ENCODE peak calls at places on chromosomes 3 and 15, in eight cellular contexts. One of them, this sample, is unnamed.

GRCh38 chr15:52068004-52068403 is 44.6 kb downstream of the BCL2L10 start:
- DNase-seq in A549: no peak
- DNase-seq in NCI-H510A: no peak
- DNase-seq in stimulated activated CD4-positive, alpha-beta T cell treated with anti-CD3 and anti-CD28 coated beads, Interleukin-12 subunit alpha, Interleukin-12 subunit beta, amount 100 ng/mL, for 24 hours: no peak
- DNase-seq in epithelial cell of esophagus: peak; percentile 91
- DNase-seq in GM20000: no peak
- DNase-seq in epithelial cell of prostate: no peak
- DNase-seq in RCC 7860: no peak
- DNase-seq in this sample: no peak

GRCh38 chr3:101020616-101021015 is 27.4 kb upstream of the ABI3BP start:
- DNase-seq in A549: no peak
- DNase-seq in NCI-H510A: no peak
- DNase-seq in epithelial cell of esophagus: no peak
- DNase-seq in GM20000: no peak
- DNase-seq in epithelial cell of prostate: no peak
- DNase-seq in stimulated activated CD4-positive, alpha-beta T cell treated with anti-CD3 and anti-CD28 coated beads, Interleukin-12 subunit alpha, Interleukin-12 subunit beta, amount 100 ng/mL, for 24 hours: no peak
- DNase-seq in RCC 7860: no peak
- DNase-seq in this sample: no peak

GRCh38 chr3:41404601-41405000 is 205.3 kb downstream of the CTNNB1 start:
- DNase-seq in GM20000: no peak
- DNase-seq in epithelial cell of esophagus: peak; percentile 86
- DNase-seq in NCI-H510A: no peak
- DNase-seq in RCC 7860: no peak
- DNase-seq in A549: no peak
- DNase-seq in epithelial cell of prostate: peak; percentile 70
- DNase-seq in stimulated activated CD4-positive, alpha-beta T cell treated with anti-CD3 and anti-CD28 coated beads, Interleukin-12 subunit alpha, Interleukin-12 subunit beta, amount 100 ng/mL, for 24 hours: no peak
- DNase-seq in this sample: no peak

GRCh38 chr3:128572644-128573105 is 77.9 kb downstream of the RPN1 start:
- DNase-seq in RCC 7860: no peak
- DNase-seq in epithelial cell of esophagus: peak; percentile 24
- DNase-seq in A549: peak; percentile 34
- DNase-seq in stimulated activated CD4-positive, alpha-beta T cell treated with anti-CD3 and anti-CD28 coated beads, Interleukin-12 subunit alpha, Interleukin-12 subunit beta, amount 100 ng/mL, for 24 hours: peak; percentile 24
- DNase-seq in NCI-H510A: no peak
- DNase-seq in GM20000: peak; percentile 56
- DNase-seq in epithelial cell of prostate: no peak
- DNase-seq in this sample: no peak

GRCh38 chr3:116139607-116140006 is 305.7 kb downstream of the LSAMP start:
- DNase-seq in epithelial cell of esophagus: no peak
- DNase-seq in NCI-H510A: no peak
- DNase-seq in GM20000: no peak
- DNase-seq in A549: no peak
- DNase-seq in stimulated activated CD4-positive, alpha-beta T cell treated with anti-CD3 and anti-CD28 coated beads, Interleukin-12 subunit alpha, Interleukin-12 subunit beta, amount 100 ng/mL, for 24 hours: no peak
- DNase-seq in epithelial cell of prostate: no peak
- DNase-seq in RCC 7860: no peak
- DNase-seq in this sample: no peak

GRCh38 chr15:68210821-68211655 is 5.9 kb upstream of the CALML4 start:
- DNase-seq in NCI-H510A: no peak
- DNase-seq in RCC 7860: no peak
- DNase-seq in A549: peak; percentile 42
- DNase-seq in epithelial cell of esophagus: peak; percentile 39
- DNase-seq in GM20000: peak; percentile 72
- DNase-seq in stimulated activated CD4-positive, alpha-beta T cell treated with anti-CD3 and anti-CD28 coated beads, Interleukin-12 subunit alpha, Interleukin-12 subunit beta, amount 100 ng/mL, for 24 hours: no peak
- DNase-seq in epithelial cell of prostate: no peak
- DNase-seq in this sample: peak; percentile 88

GRCh38 chr3:188262913-188263683 is 109.1 kb downstream of the LPP start:
- DNase-seq in epithelial cell of prostate: peak; percentile 84
- DNase-seq in A549: peak; percentile 89
- DNase-seq in GM20000: no peak
- DNase-seq in RCC 7860: peak; percentile 90
- DNase-seq in stimulated activated CD4-positive, alpha-beta T cell treated with anti-CD3 and anti-CD28 coated beads, Interleukin-12 subunit alpha, Interleukin-12 subunit beta, amount 100 ng/mL, for 24 hours: no peak
- DNase-seq in NCI-H510A: no peak
- DNase-seq in epithelial cell of esophagus: peak; percentile 86
- DNase-seq in this sample: no peak

GRCh38 chr3:183688869-183689268 is 8.7 kb upstream of the YEATS2 start:
- DNase-seq in RCC 7860: no peak
- DNase-seq in stimulated activated CD4-positive, alpha-beta T cell treated with anti-CD3 and anti-CD28 coated beads, Interleukin-12 subunit alpha, Interleukin-12 subunit beta, amount 100 ng/mL, for 24 hours: no peak
- DNase-seq in A549: peak; percentile 31
- DNase-seq in epithelial cell of esophagus: peak; percentile 46
- DNase-seq in GM20000: no peak
- DNase-seq in epithelial cell of prostate: no peak
- DNase-seq in NCI-H510A: no peak
- DNase-seq in this sample: no peak

GRCh38 chr3:5767304-5767703 is 579.8 kb downstream of the EDEM1 start:
- DNase-seq in NCI-H510A: no peak
- DNase-seq in A549: no peak
- DNase-seq in GM20000: no peak
- DNase-seq in stimulated activated CD4-positive, alpha-beta T cell treated with anti-CD3 and anti-CD28 coated beads, Interleukin-12 subunit alpha, Interleukin-12 subunit beta, amount 100 ng/mL, for 24 hours: no peak
- DNase-seq in RCC 7860: no peak
- DNase-seq in epithelial cell of esophagus: no peak
- DNase-seq in epithelial cell of prostate: no peak
- DNase-seq in this sample: no peak

GRCh38 chr3:35666893-35667292 is 27.6 kb downstream of the ARPP21 start:
- DNase-seq in RCC 7860: no peak
- DNase-seq in GM20000: no peak
- DNase-seq in A549: no peak
- DNase-seq in stimulated activated CD4-positive, alpha-beta T cell treated with anti-CD3 and anti-CD28 coated beads, Interleukin-12 subunit alpha, Interleukin-12 subunit beta, amount 100 ng/mL, for 24 hours: no peak
- DNase-seq in epithelial cell of prostate: no peak
- DNase-seq in epithelial cell of esophagus: no peak
- DNase-seq in NCI-H510A: no peak
- DNase-seq in this sample: no peak

GRCh38 chr15:72050700-72051099 is 67.2 kb downstream of the MYO9A start:
- DNase-seq in stimulated activated CD4-positive, alpha-beta T cell treated with anti-CD3 and anti-CD28 coated beads, Interleukin-12 subunit alpha, Interleukin-12 subunit beta, amount 100 ng/mL, for 24 hours: no peak
- DNase-seq in epithelial cell of prostate: no peak
- DNase-seq in RCC 7860: no peak
- DNase-seq in GM20000: no peak
- DNase-seq in epithelial cell of esophagus: no peak
- DNase-seq in A549: no peak
- DNase-seq in NCI-H510A: no peak
- DNase-seq in this sample: no peak

GRCh38 chr15:66595937-66596545 is 30.2 kb upstream of the LCTL start:
- DNase-seq in NCI-H510A: no peak
- DNase-seq in stimulated activated CD4-positive, alpha-beta T cell treated with anti-CD3 and anti-CD28 coated beads, Interleukin-12 subunit alpha, Interleukin-12 subunit beta, amount 100 ng/mL, for 24 hours: no peak
- DNase-seq in epithelial cell of esophagus: peak; percentile 28
- DNase-seq in A549: no peak
- DNase-seq in RCC 7860: no peak
- DNase-seq in epithelial cell of prostate: no peak
- DNase-seq in GM20000: no peak
- DNase-seq in this sample: no peak

GRCh38 chr3:32146669-32147315 is 40.4 kb downstream of the GPD1L start:
- DNase-seq in epithelial cell of prostate: no peak
- DNase-seq in RCC 7860: no peak
- DNase-seq in GM20000: no peak
- DNase-seq in epithelial cell of esophagus: peak; percentile 65
- DNase-seq in NCI-H510A: no peak
- DNase-seq in A549: no peak
- DNase-seq in stimulated activated CD4-positive, alpha-beta T cell treated with anti-CD3 and anti-CD28 coated beads, Interleukin-12 subunit alpha, Interleukin-12 subunit beta, amount 100 ng/mL, for 24 hours: no peak
- DNase-seq in this sample: no peak

GRCh38 chr3:149600619-149601018 is 57.2 kb downstream of the WWTR1 start:
- DNase-seq in epithelial cell of esophagus: no peak
- DNase-seq in NCI-H510A: no peak
- DNase-seq in RCC 7860: no peak
- DNase-seq in GM20000: no peak
- DNase-seq in epithelial cell of prostate: no peak
- DNase-seq in stimulated activated CD4-positive, alpha-beta T cell treated with anti-CD3 and anti-CD28 coated beads, Interleukin-12 subunit alpha, Interleukin-12 subunit beta, amount 100 ng/mL, for 24 hours: no peak
- DNase-seq in A549: no peak
- DNase-seq in this sample: no peak

GRCh38 chr15:96207377-96208006 is 123.0 kb upstream of the NR2F2 start:
- DNase-seq in RCC 7860: no peak
- DNase-seq in epithelial cell of prostate: no peak
- DNase-seq in stimulated activated CD4-positive, alpha-beta T cell treated with anti-CD3 and anti-CD28 coated beads, Interleukin-12 subunit alpha, Interleukin-12 subunit beta, amount 100 ng/mL, for 24 hours: no peak
- DNase-seq in GM20000: no peak
- DNase-seq in epithelial cell of esophagus: no peak
- DNase-seq in A549: no peak
- DNase-seq in NCI-H510A: no peak
- DNase-seq in this sample: no peak

GRCh38 chr3:182671942-182672341 is 121.4 kb upstream of the ATP11B start:
- DNase-seq in RCC 7860: no peak
- DNase-seq in GM20000: no peak
- DNase-seq in epithelial cell of prostate: no peak
- DNase-seq in A549: no peak
- DNase-seq in epithelial cell of esophagus: peak; percentile 11
- DNase-seq in NCI-H510A: no peak
- DNase-seq in stimulated activated CD4-positive, alpha-beta T cell treated with anti-CD3 and anti-CD28 coated beads, Interleukin-12 subunit alpha, Interleukin-12 subunit beta, amount 100 ng/mL, for 24 hours: no peak
- DNase-seq in this sample: no peak

GRCh38 chr3:23202203-23202920 is 765 bp upstream of the UBE2E2 start:
- DNase-seq in epithelial cell of prostate: no peak
- DNase-seq in epithelial cell of esophagus: peak; percentile 7
- DNase-seq in stimulated activated CD4-positive, alpha-beta T cell treated with anti-CD3 and anti-CD28 coated beads, Interleukin-12 subunit alpha, Interleukin-12 subunit beta, amount 100 ng/mL, for 24 hours: no peak
- DNase-seq in A549: peak; percentile 13
- DNase-seq in GM20000: no peak
- DNase-seq in RCC 7860: no peak
- DNase-seq in NCI-H510A: no peak
- DNase-seq in this sample: peak; percentile 91

GRCh38 chr15:70411464-70411863 is 313.7 kb upstream of the TLE3 start:
- DNase-seq in NCI-H510A: no peak
- DNase-seq in A549: no peak
- DNase-seq in RCC 7860: no peak
- DNase-seq in GM20000: no peak
- DNase-seq in epithelial cell of prostate: no peak
- DNase-seq in epithelial cell of esophagus: no peak
- DNase-seq in stimulated activated CD4-positive, alpha-beta T cell treated with anti-CD3 and anti-CD28 coated beads, Interleukin-12 subunit alpha, Interleukin-12 subunit beta, amount 100 ng/mL, for 24 hours: no peak
- DNase-seq in this sample: no peak

GRCh38 chr3:127676921-127677351 is 4.2 kb downstream of the ABTB1 start:
- DNase-seq in epithelial cell of esophagus: no peak
- DNase-seq in A549: no peak
- DNase-seq in epithelial cell of prostate: no peak
- DNase-seq in stimulated activated CD4-positive, alpha-beta T cell treated with anti-CD3 and anti-CD28 coated beads, Interleukin-12 subunit alpha, Interleukin-12 subunit beta, amount 100 ng/mL, for 24 hours: no peak
- DNase-seq in GM20000: no peak
- DNase-seq in RCC 7860: no peak
- DNase-seq in NCI-H510A: no peak
- DNase-seq in this sample: peak; percentile 80

GRCh38 chr3:182389041-182389815 is 404.1 kb upstream of the ATP11B start:
- DNase-seq in epithelial cell of esophagus: peak; percentile 98
- DNase-seq in epithelial cell of prostate: peak; percentile 96
- DNase-seq in stimulated activated CD4-positive, alpha-beta T cell treated with anti-CD3 and anti-CD28 coated beads, Interleukin-12 subunit alpha, Interleukin-12 subunit beta, amount 100 ng/mL, for 24 hours: no peak
- DNase-seq in GM20000: no peak
- DNase-seq in A549: no peak
- DNase-seq in RCC 7860: peak; percentile 15
- DNase-seq in NCI-H510A: peak; percentile 69
- DNase-seq in this sample: no peak